ENCODE peak calls at places on chromosomes 6 and 20, in five cellular contexts. G is stomach; Z is neural progenitor cell; O is fibroblast of lung; D is CD8-positive, alpha-beta T cell. H is an unnamed sample. For H3K27me3, the result is how much of the 10 kb centered on the place peaks cover.

GRCh38 chr6:11601776-11602605 is 64.4 kb downstream of the TMEM170B start:
- DNase-seq in D (no peak), G (no peak), O (no peak), Z (peak), H (no peak)

GRCh38 chr20:46562373-46563169 is 12.1 kb upstream of the OCSTAMP start:
- DNase-seq in O (peak), D (peak), Z (peak), G (peak), H (peak)

GRCh38 chr20:1005452-1006027 is 3.4 kb upstream of the RSPO4 start:
- DNase-seq in D (no peak), Z (peak), O (peak), G (no peak), H (no peak)

GRCh38 chr6:147903931-147904330 is 395.4 kb downstream of the SAMD5 start:
- DNase-seq in Z (no peak), D (no peak), G (no peak), O (no peak), H (no peak)

GRCh38 chr6:36033935-36034334 is 6.3 kb downstream of the MAPK14 start:
- DNase-seq in O (peak), D (peak), G (no peak), Z (no peak), H (no peak)

GRCh38 chr6:95856876-95857364 is 158.9 kb upstream of the FUT9 start:
- DNase-seq in D (no peak), O (no peak), Z (no peak), G (no peak), H (no peak)

GRCh38 chr6:2986722-2987196 is 12.9 kb upstream of the NQO2 start:
- DNase-seq in O (peak), D (no peak), Z (no peak), G (no peak), H (no peak)

GRCh38 chr6:156949376-156949775 is 172.2 kb downstream of the ARID1B start:
- DNase-seq in Z (no peak), D (no peak), G (no peak), O (peak), H (no peak)

GRCh38 chr6:107894821-107895396 is 63.1 kb downstream of the SEC63 start:
- DNase-seq in G (peak), Z (no peak), O (peak), D (no peak), H (no peak)

GRCh38 chr20:15550116-15550870 is 1023.0 kb downstream of the KIF16B start:
- DNase-seq in Z (no peak), G (no peak), D (no peak), O (no peak), H (no peak)

GRCh38 chr20:33423141-33423834 is 20.3 kb downstream of the SNTA1 start:
- DNase-seq in G (peak), Z (no peak), D (no peak), O (peak), H (no peak)

GRCh38 chr20:37516697-37517370 is 4.2 kb upstream of the NNAT start:
- DNase-seq in G (peak), Z (no peak), O (peak), D (no peak), H (no peak)

GRCh38 chr6:170248861-170249600 is 41.8 kb downstream of the DLL1 start:
- DNase-seq in D (no peak), G (no peak), Z (no peak), O (no peak), H (no peak)

GRCh38 chr20:39825950-39826349 is 863.1 kb downstream of the MAFB start:
- DNase-seq in O (no peak), G (no peak), Z (no peak), D (no peak), H (no peak)

GRCh38 chr6:30884521-30885480 is 482 bp downstream of the DDR1 start:
- DNase-seq in D (peak), O (no peak), G (peak), Z (peak), H (no peak)

GRCh38 chr20:13008761-13009681 is at the start of gene SPTLC3:
- DNase-seq in O (peak), G (peak), D (no peak), Z (peak), H (no peak)

GRCh38 chr20:24160563-24161355 is 172.2 kb upstream of the GGTLC1 start:
- DNase-seq in Z (peak), O (peak), G (peak), D (no peak), H (no peak)

DNA sequence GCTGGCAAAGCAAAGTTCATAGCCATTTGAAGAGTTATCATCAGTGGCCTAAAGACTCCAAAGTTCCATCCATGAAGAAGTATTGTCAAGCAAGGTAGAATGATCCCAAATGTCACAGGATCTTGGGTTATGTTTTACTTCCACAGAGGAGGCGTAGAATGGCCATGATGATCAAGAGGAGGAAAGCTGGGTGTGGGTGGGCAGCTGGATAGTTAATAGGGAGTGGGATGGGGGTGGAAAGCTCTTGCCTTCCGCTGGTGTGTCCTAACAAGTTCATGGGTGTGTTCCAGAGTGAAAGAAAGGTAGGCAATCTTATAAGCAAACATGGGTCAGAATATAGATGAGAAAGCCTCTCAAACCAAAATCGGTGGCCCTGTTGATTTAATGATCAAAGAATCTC is 38.4 kb downstream of the PIGU start:
- DNase-seq in G (no peak), D (no peak), Z (no peak), O (no peak), H (no peak)
- H3K27ac ChIP-seq in G (no peak), D (no peak), Z (no peak), O (no peak), H (no peak)

GRCh38 chr20:52303281-52303950 is 111.8 kb upstream of the ZFP64 start:
- DNase-seq in Z (no peak), G (no peak), O (no peak), D (no peak), H (no peak)
- H3K27me3 ChIP-seq in Z (under half), G (under half), O (under half), D (under half), H (under half)

DNA sequence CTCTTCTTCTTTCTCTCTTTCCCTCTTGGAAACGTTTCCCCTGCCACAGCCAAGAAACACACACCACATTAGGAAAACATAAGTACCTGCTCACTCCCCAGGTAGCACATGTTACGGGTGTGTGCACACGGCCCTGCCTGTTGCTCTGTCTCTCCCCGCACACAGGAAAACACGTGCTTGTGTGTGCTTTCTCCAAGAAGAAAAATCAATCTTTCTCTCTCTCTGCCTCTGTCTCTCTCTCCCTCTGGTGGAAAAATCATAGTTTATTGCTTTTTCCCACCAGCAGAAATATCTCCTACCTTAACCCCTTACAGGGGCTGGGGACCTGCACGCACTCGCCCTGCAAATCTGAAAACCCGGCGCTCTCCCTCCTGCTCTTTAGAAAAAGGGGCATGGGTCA is 102.3 kb downstream of the EDN3 start:
- DNase-seq in Z (no peak), G (no peak), D (peak), O (no peak), H (no peak)
- TF ChIP-seq CTCF in Z (no peak), G (no peak), D (no peak), O (no peak), H (no peak)

GRCh38 chr6:63926950-63927349 is 291.3 kb downstream of the PHF3 start:
- DNase-seq in G (no peak), O (no peak), Z (no peak), D (no peak), H (no peak)
- H3K27ac ChIP-seq in G (no peak), O (no peak), Z (no peak), D (no peak), H (no peak)